ENCODE peak calls at places on chromosome 18, in four cellular contexts. One of them, this sample, is unnamed. For H3K9me3, the result is how much of the 10 kb centered on the place peaks cover.

GRCh38 chr18:6885992-6886823 is 156.7 kb downstream of the ARHGAP28 start:
- DNase-seq in mesenchymal stem cell: peak
- DNase-seq in fibroblast of lung: peak
- DNase-seq in adrenal gland: peak
- DNase-seq in this sample: peak

GRCh38 chr18:59874166-59874565 is 25.6 kb upstream of the PMAIP1 start:
- DNase-seq in mesenchymal stem cell: peak
- DNase-seq in fibroblast of lung: peak
- DNase-seq in adrenal gland: no peak
- DNase-seq in this sample: peak

GRCh38 chr18:68713131-68713530 is 1.8 kb downstream of the TMX3 start:
- DNase-seq in fibroblast of lung: no peak
- DNase-seq in adrenal gland: no peak
- DNase-seq in mesenchymal stem cell: no peak
- DNase-seq in this sample: no peak

GRCh38 chr18:5918196-5918595 is 22.9 kb upstream of the TMEM200C start:
- DNase-seq in fibroblast of lung: no peak
- DNase-seq in mesenchymal stem cell: no peak
- DNase-seq in adrenal gland: no peak
- DNase-seq in this sample: no peak

GRCh38 chr18:79136742-79137141 is 67.5 kb downstream of the ATP9B start:
- DNase-seq in mesenchymal stem cell: no peak
- DNase-seq in adrenal gland: no peak
- DNase-seq in fibroblast of lung: no peak
- DNase-seq in this sample: no peak

GRCh38 chr18:5872886-5873285 is 22.4 kb downstream of the TMEM200C start:
- DNase-seq in fibroblast of lung: no peak
- DNase-seq in adrenal gland: no peak
- DNase-seq in mesenchymal stem cell: no peak
- DNase-seq in this sample: no peak

GRCh38 chr18:32775628-32776027 is 2.8 kb upstream of the KLHL14 start:
- DNase-seq in mesenchymal stem cell: no peak
- DNase-seq in adrenal gland: no peak
- DNase-seq in fibroblast of lung: no peak
- DNase-seq in this sample: no peak

GRCh38 chr18:72652990-72653593 is 109.0 kb upstream of the CBLN2 start:
- DNase-seq in fibroblast of lung: peak
- DNase-seq in adrenal gland: peak
- DNase-seq in mesenchymal stem cell: peak
- DNase-seq in this sample: no peak

GRCh38 chr18:26089247-26090129 is 925 bp downstream of the SS18 start:
- DNase-seq in adrenal gland: peak
- DNase-seq in mesenchymal stem cell: peak
- DNase-seq in fibroblast of lung: peak
- DNase-seq in this sample: peak

GRCh38 chr18:3468833-3469232 is 18.9 kb downstream of the TGIF1 start:
- DNase-seq in adrenal gland: no peak
- DNase-seq in fibroblast of lung: no peak
- DNase-seq in mesenchymal stem cell: peak
- DNase-seq in this sample: no peak

GRCh38 chr18:32803571-32803970 is 30.7 kb upstream of the KLHL14 start:
- DNase-seq in adrenal gland: no peak
- DNase-seq in mesenchymal stem cell: no peak
- DNase-seq in fibroblast of lung: peak
- DNase-seq in this sample: no peak

GRCh38 chr18:59272221-59272888 is 899 bp downstream of the RAX start:
- DNase-seq in mesenchymal stem cell: no peak
- DNase-seq in fibroblast of lung: no peak
- DNase-seq in adrenal gland: peak
- DNase-seq in this sample: no peak

GRCh38 chr18:65610939-65611338 is 139.9 kb upstream of the CDH7 start:
- DNase-seq in mesenchymal stem cell: no peak
- DNase-seq in adrenal gland: no peak
- DNase-seq in fibroblast of lung: no peak
- DNase-seq in this sample: no peak

GRCh38 chr18:34880403-34880802 is 160.8 kb upstream of the MAPRE2 start:
- DNase-seq in fibroblast of lung: no peak
- DNase-seq in mesenchymal stem cell: no peak
- DNase-seq in adrenal gland: no peak
- DNase-seq in this sample: no peak

GRCh38 chr18:50879302-50880107 is 587 bp downstream of the ME2 start:
- DNase-seq in mesenchymal stem cell: peak
- DNase-seq in fibroblast of lung: peak
- DNase-seq in adrenal gland: peak
- DNase-seq in this sample: no peak

GRCh38 chr18:11019295-11019694 is 130.1 kb downstream of the PIEZO2 start:
- DNase-seq in adrenal gland: no peak
- DNase-seq in mesenchymal stem cell: no peak
- DNase-seq in fibroblast of lung: no peak
- DNase-seq in this sample: no peak

GRCh38 chr18:24878289-24878688 is 417.9 kb downstream of the HRH4 start:
- DNase-seq in fibroblast of lung: peak
- DNase-seq in adrenal gland: peak
- DNase-seq in mesenchymal stem cell: peak
- DNase-seq in this sample: no peak

GRCh38 chr18:23291456-23292205 is 156.3 kb downstream of the CABLES1 start:
- DNase-seq in adrenal gland: no peak
- DNase-seq in fibroblast of lung: peak
- DNase-seq in mesenchymal stem cell: no peak
- DNase-seq in this sample: no peak

GRCh38 chr18:48841381-48842258 is 109.1 kb downstream of the SMAD7 start:
- DNase-seq in mesenchymal stem cell: peak
- DNase-seq in fibroblast of lung: no peak
- DNase-seq in adrenal gland: peak
- DNase-seq in this sample: no peak

GRCh38 chr18:57352761-57353136 is 392 bp downstream of the ST8SIA3 start:
- DNase-seq in mesenchymal stem cell: no peak
- DNase-seq in adrenal gland: no peak
- DNase-seq in fibroblast of lung: no peak
- DNase-seq in this sample: no peak

GRCh38 chr18:22230403-22231042 is 61.1 kb downstream of the GATA6 start:
- DNase-seq in adrenal gland: peak
- DNase-seq in fibroblast of lung: peak
- DNase-seq in mesenchymal stem cell: peak
- DNase-seq in this sample: peak

GRCh38 chr18:43031169-43031568 is 84.3 kb downstream of the RIT2 start:
- DNase-seq in adrenal gland: no peak
- DNase-seq in fibroblast of lung: peak
- DNase-seq in mesenchymal stem cell: no peak
- DNase-seq in this sample: no peak

GRCh38 chr18:3836483-3836882 is 386.5 kb downstream of the TGIF1 start:
- DNase-seq in adrenal gland: no peak
- DNase-seq in mesenchymal stem cell: no peak
- DNase-seq in fibroblast of lung: no peak
- DNase-seq in this sample: no peak

GRCh38 chr18:79524181-79525078 is 128.7 kb downstream of the NFATC1 start:
- DNase-seq in mesenchymal stem cell: no peak
- DNase-seq in adrenal gland: peak
- DNase-seq in fibroblast of lung: no peak
- DNase-seq in this sample: no peak

GRCh38 chr18:6734746-6735430 is 5.4 kb downstream of the ARHGAP28 start:
- DNase-seq in fibroblast of lung: no peak
- DNase-seq in mesenchymal stem cell: no peak
- DNase-seq in adrenal gland: no peak
- DNase-seq in this sample: no peak

GRCh38 chr18:12231040-12231882 is 22.9 kb upstream of the CIDEA start:
- DNase-seq in mesenchymal stem cell: no peak
- DNase-seq in fibroblast of lung: no peak
- DNase-seq in adrenal gland: no peak
- DNase-seq in this sample: no peak

GRCh38 chr18:57376503-57376902 is 24.1 kb downstream of the ST8SIA3 start:
- DNase-seq in fibroblast of lung: no peak
- DNase-seq in adrenal gland: no peak
- DNase-seq in mesenchymal stem cell: no peak
- DNase-seq in this sample: no peak

GRCh38 chr18:65753520-65753919 is 2.7 kb downstream of the CDH7 start:
- DNase-seq in fibroblast of lung: peak
- DNase-seq in adrenal gland: peak
- DNase-seq in mesenchymal stem cell: peak
- DNase-seq in this sample: no peak

GRCh38 chr18:56373601-56374000 is 264.8 kb downstream of the TXNL1 start:
- DNase-seq in adrenal gland: no peak
- DNase-seq in fibroblast of lung: no peak
- DNase-seq in mesenchymal stem cell: no peak
- DNase-seq in this sample: no peak

GRCh38 chr18:23927821-23928746 is 86.5 kb upstream of the TTC39C start:
- DNase-seq in mesenchymal stem cell: no peak
- DNase-seq in adrenal gland: no peak
- DNase-seq in fibroblast of lung: peak
- DNase-seq in this sample: no peak

GRCh38 chr18:35189510-35189909 is 51.3 kb upstream of the ZNF397 start:
- DNase-seq in adrenal gland: no peak
- DNase-seq in fibroblast of lung: no peak
- DNase-seq in mesenchymal stem cell: no peak
- DNase-seq in this sample: no peak

GRCh38 chr18:77858331-77858730 is 608.7 kb downstream of the GALR1 start:
- DNase-seq in fibroblast of lung: no peak
- DNase-seq in mesenchymal stem cell: no peak
- DNase-seq in adrenal gland: no peak
- DNase-seq in this sample: no peak
- H3K4me3 ChIP-seq in fibroblast of lung: no peak
- H3K4me3 ChIP-seq in mesenchymal stem cell: no peak
- H3K4me3 ChIP-seq in adrenal gland: no peak
- H3K4me3 ChIP-seq in this sample: no peak

GRCh38 chr18:51884039-51884438 is 456.0 kb upstream of the DCC start:
- DNase-seq in fibroblast of lung: no peak
- DNase-seq in mesenchymal stem cell: no peak
- DNase-seq in adrenal gland: no peak
- DNase-seq in this sample: no peak
- H3K9me3 ChIP-seq in fibroblast of lung: under half
- H3K9me3 ChIP-seq in mesenchymal stem cell: under half
- H3K9me3 ChIP-seq in adrenal gland: under half
- H3K9me3 ChIP-seq in this sample: under half

GRCh38 chr18:76621782-76622495 is 126.9 kb upstream of the ZNF516 start:
- DNase-seq in adrenal gland: peak
- DNase-seq in fibroblast of lung: peak
- DNase-seq in mesenchymal stem cell: peak
- DNase-seq in this sample: no peak
- H3K4me3 ChIP-seq in adrenal gland: no peak
- H3K4me3 ChIP-seq in fibroblast of lung: peak
- H3K4me3 ChIP-seq in mesenchymal stem cell: peak
- H3K4me3 ChIP-seq in this sample: peak

DNA sequence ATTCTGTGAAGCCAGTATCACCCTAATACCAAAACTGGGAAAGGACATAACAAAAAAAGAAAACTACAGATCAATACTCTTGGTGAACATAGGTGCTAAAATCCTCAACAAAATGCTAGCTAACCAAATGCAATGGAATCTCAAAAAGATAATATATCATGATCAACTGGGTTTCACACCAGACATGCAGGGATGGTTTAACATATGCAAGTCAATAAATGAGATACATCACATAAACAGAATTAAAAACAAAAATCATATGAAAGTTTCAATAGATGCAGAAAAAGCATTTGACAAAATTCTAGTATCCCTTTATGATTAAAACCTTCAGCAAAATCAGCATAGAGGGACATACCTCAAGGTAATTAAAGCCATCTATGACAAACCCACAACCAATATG is 198.2 kb upstream of the NDUFV2 start:
- DNase-seq in mesenchymal stem cell: no peak
- DNase-seq in adrenal gland: no peak
- DNase-seq in fibroblast of lung: no peak
- DNase-seq in this sample: no peak
- H3K9me3 ChIP-seq in mesenchymal stem cell: under half
- H3K9me3 ChIP-seq in adrenal gland: under half
- H3K9me3 ChIP-seq in fibroblast of lung: under half
- H3K9me3 ChIP-seq in this sample: under half

GRCh38 chr18:45588831-45589558 is 26.3 kb upstream of the SLC14A2 start:
- DNase-seq in adrenal gland: no peak
- DNase-seq in mesenchymal stem cell: no peak
- DNase-seq in fibroblast of lung: peak
- DNase-seq in this sample: peak
- H3K4me3 ChIP-seq in adrenal gland: no peak
- H3K4me3 ChIP-seq in mesenchymal stem cell: peak
- H3K4me3 ChIP-seq in fibroblast of lung: no peak
- H3K4me3 ChIP-seq in this sample: peak

This sample was measured in AG04450.